ENCODE peak calls at places on chromosome 18, in five cellular contexts. X, V, E, Y and K are unnamed samples.

GRCh38 chr18:22560283-22560627 is 142.5 kb upstream of the CTAGE1 start:
- DNase-seq in V (no peak), X (no peak), Y (no peak), E (no peak), K (no peak)

GRCh38 chr18:78403371-78403770 is 576.2 kb upstream of the SALL3 start:
- DNase-seq in X (no peak), V (no peak), E (no peak), Y (no peak), K (no peak)

GRCh38 chr18:65523461-65523860 is 227.4 kb upstream of the CDH7 start:
- DNase-seq in V (no peak), E (no peak), X (no peak), Y (no peak), K (no peak)

GRCh38 chr18:58800582-58800981 is 64.1 kb upstream of the ZNF532 start:
- DNase-seq in V (no peak), Y (no peak), E (no peak), X (no peak), K (peak)

GRCh38 chr18:47050468-47050867 is 15.0 kb upstream of the ELOA2 start:
- DNase-seq in V (peak), Y (peak), E (no peak), X (peak), K (peak)

GRCh38 chr18:43279015-43279758 is 1.9 kb upstream of the SYT4 start:
- DNase-seq in V (peak), Y (no peak), E (no peak), X (no peak), K (peak)

GRCh38 chr18:79496978-79497637 is 101.4 kb downstream of the NFATC1 start:
- DNase-seq in V (peak), E (peak), Y (no peak), X (peak), K (no peak)

GRCh38 chr18:57077005-57077735 is 69.7 kb upstream of the BOD1L2 start:
- DNase-seq in Y (no peak), V (no peak), E (no peak), X (no peak), K (no peak)

GRCh38 chr18:59233017-59233410 is 13.1 kb downstream of the GRP start:
- DNase-seq in V (no peak), E (no peak), X (no peak), Y (peak), K (no peak)

GRCh38 chr18:44969214-44969842 is 288.6 kb downstream of the SETBP1 start:
- DNase-seq in X (no peak), Y (no peak), V (peak), E (no peak), K (no peak)

GRCh38 chr18:24491882-24492281 is 31.4 kb downstream of the HRH4 start:
- DNase-seq in Y (no peak), E (no peak), V (no peak), X (peak), K (peak)

GRCh38 chr18:78814321-78814720 is 165.3 kb upstream of the SALL3 start:
- DNase-seq in X (no peak), E (peak), Y (no peak), V (no peak), K (no peak)

GRCh38 chr18:23422751-23423418 is 30.2 kb upstream of the RIOK3 start:
- DNase-seq in V (peak), E (peak), X (peak), Y (no peak), K (peak)

GRCh38 chr18:67805261-67805660 is 288.7 kb upstream of the DSEL start:
- DNase-seq in E (no peak), X (no peak), Y (no peak), V (peak), K (no peak)

GRCh38 chr18:58313491-58314032 is 269.5 kb downstream of the NEDD4L start:
- DNase-seq in Y (no peak), X (no peak), E (no peak), V (no peak), K (no peak)